ENCODE peak calls at places on chromosomes 2 and 18, in nine cellular contexts. K, G, U, O, S, J, F, B and N are unnamed samples.

GRCh38 chr2:96832751-96833507 is 10.9 kb downstream of the ANKRD23 start:
- DNase-seq in O (peak), S (peak), J (peak), U (peak), G (peak), F (peak), K (no peak), B (no peak), N (no peak)

GRCh38 chr2:121247534-121247933 is 37.5 kb downstream of the TFCP2L1 start:
- DNase-seq in O (no peak), F (no peak), G (no peak), B (no peak), S (no peak), J (no peak), K (no peak), U (no peak), N (no peak)

GRCh38 chr18:8952796-8953760 is 149.4 kb upstream of the NDUFV2 start:
- DNase-seq in G (no peak), O (peak), J (no peak), B (no peak), U (no peak), F (no peak), K (no peak), S (no peak), N (peak)

GRCh38 chr2:115610888-115611287 is 1168.4 kb downstream of the DPP10 start:
- DNase-seq in B (no peak), G (no peak), J (no peak), F (no peak), K (no peak), O (no peak), U (no peak), S (no peak), N (no peak)

GRCh38 chr2:218476676-218477075 is 57.8 kb downstream of the VIL1 start:
- DNase-seq in O (peak), K (no peak), J (peak), U (no peak), F (no peak), B (no peak), S (peak), G (no peak), N (peak)

GRCh38 chr2:7950035-7950612 is 731.7 kb upstream of the ID2 start:
- DNase-seq in O (no peak), U (no peak), K (no peak), B (no peak), S (no peak), F (no peak), J (no peak), G (no peak), N (no peak)

GRCh38 chr18:24801011-24801410 is 340.6 kb downstream of the HRH4 start:
- DNase-seq in S (no peak), O (no peak), F (no peak), J (no peak), B (no peak), K (no peak), U (no peak), G (no peak), N (no peak)

GRCh38 chr2:170461875-170462274 is 253.3 kb upstream of the SP5 start:
- DNase-seq in B (no peak), J (no peak), O (no peak), G (no peak), K (no peak), F (no peak), S (no peak), U (no peak), N (no peak)

GRCh38 chr2:45968946-45969584 is 317.6 kb downstream of the PRKCE start:
- DNase-seq in U (no peak), B (no peak), G (no peak), F (no peak), K (no peak), S (peak), J (peak), O (peak), N (no peak)

GRCh38 chr18:457120-457519 is 43.4 kb downstream of the COLEC12 start:
- DNase-seq in S (peak), B (no peak), O (peak), F (peak), K (no peak), J (no peak), U (no peak), G (no peak), N (peak)

GRCh38 chr2:188079176-188079575 is 212.5 kb upstream of the GULP1 start:
- DNase-seq in J (no peak), B (no peak), S (no peak), O (no peak), K (no peak), U (no peak), F (no peak), G (no peak), N (no peak)

GRCh38 chr18:48639772-48640432 is 101.1 kb downstream of the CTIF start:
- DNase-seq in S (no peak), O (no peak), U (no peak), B (no peak), K (no peak), J (peak), G (no peak), F (no peak), N (peak)

GRCh38 chr2:43193996-43194869 is 32.2 kb downstream of the ZFP36L2 start:
- DNase-seq in K (no peak), O (peak), G (peak), J (peak), U (no peak), S (no peak), F (no peak), B (peak), N (no peak)

GRCh38 chr2:46195819-46196218 is 101.4 kb upstream of the EPAS1 start:
- DNase-seq in K (no peak), O (no peak), J (peak), F (no peak), S (no peak), G (no peak), U (no peak), B (no peak), N (peak)

GRCh38 chr2:53739057-53739456 is 28.5 kb upstream of the CHAC2 start:
- DNase-seq in F (no peak), U (no peak), S (no peak), K (no peak), G (no peak), B (no peak), J (no peak), O (no peak), N (no peak)

GRCh38 chr18:8980496-8981402 is 121.8 kb upstream of the NDUFV2 start:
- DNase-seq in G (no peak), B (no peak), F (no peak), K (no peak), U (no peak), J (no peak), S (no peak), O (no peak), N (no peak)

GRCh38 chr2:122255924-122256323 is 500.5 kb downstream of the TSN start:
- DNase-seq in G (no peak), J (no peak), U (no peak), O (no peak), S (no peak), F (no peak), B (no peak), K (no peak), N (no peak)

GRCh38 chr2:86372133-86372532 is 34.7 kb upstream of the REEP1 start:
- DNase-seq in O (no peak), S (no peak), B (no peak), G (no peak), U (no peak), J (no peak), F (no peak), K (no peak), N (no peak)

GRCh38 chr2:71798266-71799012 is 345.1 kb downstream of the DYSF start:
- DNase-seq in K (peak), J (peak), G (no peak), F (peak), U (peak), O (peak), B (peak), S (no peak), N (no peak)

GRCh38 chr18:9779630-9780029 is 71.5 kb downstream of the RAB31 start:
- DNase-seq in U (no peak), F (no peak), G (peak), J (peak), K (no peak), S (no peak), B (peak), O (no peak), N (no peak)

GRCh38 chr2:135641156-135642068 is 100.2 kb upstream of the UBXN4 start:
- DNase-seq in J (no peak), U (no peak), S (no peak), F (no peak), O (no peak), K (no peak), G (no peak), B (no peak), N (no peak)

GRCh38 chr18:58069721-58070292 is 25.8 kb downstream of the NEDD4L start:
- DNase-seq in J (no peak), S (no peak), B (no peak), G (no peak), K (no peak), O (no peak), U (no peak), F (no peak), N (no peak)
- TF ChIP-seq POLR2A in J (no peak), S (no peak), B (no peak), G (no peak), K (no peak), O (no peak), U (no peak), F (no peak), N (no peak)

GRCh38 chr2:196239622-196240587 is 68.5 kb upstream of the STK17B start:
- DNase-seq in S (peak), J (peak), G (peak), U (peak), B (no peak), K (peak), F (peak), O (peak), N (peak)
- TF ChIP-seq CTCF in S (no peak), J (no peak), G (no peak), U (peak), B (no peak), K (no peak), F (no peak), O (no peak), N (no peak)

GRCh38 chr2:28408764-28409599 is 16.3 kb downstream of the FOSL2 start:
- DNase-seq in J (no peak), G (no peak), B (no peak), S (no peak), K (peak), U (peak), O (peak), F (no peak), N (no peak)
- TF ChIP-seq POLR2A in J (no peak), G (no peak), B (no peak), S (no peak), K (no peak), U (no peak), O (no peak), F (no peak), N (no peak)

GRCh38 chr2:26316041-26316440 is 29.9 kb upstream of the SELENOI start:
- DNase-seq in B (peak), U (no peak), O (no peak), J (no peak), S (no peak), F (no peak), G (no peak), K (peak), N (no peak)
- TF ChIP-seq CTCF in B (peak), U (no peak), O (no peak), J (peak), S (no peak), F (no peak), G (no peak), K (peak), N (no peak)

GRCh38 chr2:61536723-61537581 is 1.2 kb downstream of the XPO1 start:
- DNase-seq in U (peak), S (peak), F (peak), K (peak), B (peak), O (peak), G (peak), J (peak), N (peak)

GRCh38 chr2:61536086-61536722 is 2.0 kb downstream of the XPO1 start:
- DNase-seq in K (no peak), G (no peak), U (no peak), S (no peak), F (no peak), O (no peak), J (no peak), B (peak), N (no peak)

GRCh38 chr2:61538179-61538919 is at the start of gene XPO1:
- DNase-seq in B (peak), O (peak), K (peak), G (peak), F (peak), S (peak), J (peak), U (peak), N (peak)

GRCh38 chr2:61537590-61538178 is 472 bp downstream of the XPO1 start:
- DNase-seq in U (no peak), O (no peak), S (no peak), J (peak), F (peak), B (no peak), K (no peak), G (no peak), N (peak)

GRCh38 chr2:61538920-61539559 is 884 bp upstream of the XPO1 start:
- DNase-seq in B (peak), U (no peak), K (peak), O (peak), G (no peak), F (peak), J (peak), S (peak), N (no peak)
- TF ChIP-seq POLR2A in B (no peak), U (no peak), K (no peak), O (no peak), G (no peak), F (no peak), J (no peak), S (no peak), N (no peak)

DNA sequence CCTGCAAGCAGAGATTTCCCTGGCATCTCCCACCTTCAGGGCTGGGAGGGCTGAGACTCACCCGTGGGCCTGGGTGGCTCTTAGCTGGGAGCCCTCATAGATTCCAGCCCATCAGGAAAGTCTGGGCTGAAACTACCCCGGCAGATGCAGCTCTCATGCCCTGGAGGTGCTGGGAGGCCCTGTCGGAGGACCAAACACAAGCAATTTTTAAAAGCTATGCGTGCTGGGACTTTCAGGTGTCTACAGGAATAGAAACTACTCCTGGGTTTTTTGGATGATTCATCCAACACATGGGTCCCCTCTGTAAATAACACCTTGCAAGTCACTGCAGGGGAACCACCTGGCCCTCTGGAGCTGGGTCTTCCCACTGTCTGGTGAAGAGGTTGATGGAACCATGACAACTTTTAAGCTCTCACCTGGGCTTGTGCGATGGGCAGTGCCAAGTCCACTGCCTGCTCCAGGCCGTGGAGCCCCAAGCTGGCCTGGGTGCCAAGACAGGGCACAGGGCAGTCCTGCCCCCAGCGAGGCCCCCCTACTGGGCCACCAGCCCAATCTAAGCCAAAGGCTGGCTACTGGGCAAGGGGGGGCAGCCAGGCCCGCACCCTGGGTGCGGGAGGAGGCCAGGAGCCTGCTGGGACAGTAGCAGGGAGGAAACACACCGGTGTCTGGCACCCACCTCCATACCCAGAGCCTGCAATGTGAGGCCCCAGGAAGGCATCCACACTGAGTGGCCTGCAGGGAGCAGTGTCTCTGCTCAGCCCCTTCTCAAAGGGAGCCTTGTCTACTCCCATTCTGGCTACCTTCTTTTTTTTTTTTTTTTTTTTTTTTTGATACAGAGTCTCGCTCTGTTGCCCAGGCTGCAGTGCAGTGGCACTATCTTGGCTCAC is 1.1 kb upstream of the GPR55 start:
- DNase-seq in O (no peak), K (no peak), S (no peak), J (no peak), B (no peak), U (peak), F (no peak), G (peak), N (peak)
- TF ChIP-seq CTCF in O (no peak), K (peak), S (no peak), J (no peak), B (peak), U (no peak), F (no peak), G (no peak), N (no peak)

GRCh38 chr2:175175896-175176295 is 5.6 kb downstream of the ATP5MC3 start:
- DNase-seq in K (no peak), G (no peak), O (no peak), U (no peak), J (no peak), B (no peak), F (no peak), S (no peak), N (no peak)
- TF ChIP-seq POLR2A in K (no peak), G (no peak), O (no peak), U (no peak), J (no peak), B (no peak), F (no peak), S (no peak), N (no peak)